ENCODE peak calls at places on chromosomes 13 and 19, in four cellular contexts. X is OCI-LY7, K is dorsolateral prefrontal cortex, M is HTR-8/SVneo. Z is an unnamed sample.

GRCh38 chr13:39874331-39875055 is 219.0 kb downstream of the COG6 start:
- DNase-seq in X (no peak), K (no peak), M (no peak), Z (no peak)

GRCh38 chr13:52164989-52165388 is 5.6 kb upstream of the NEK3 start:
- DNase-seq in X (no peak), K (no peak), M (no peak), Z (no peak)

GRCh38 chr13:43546260-43546659 is 240.5 kb downstream of the ENOX1 start:
- DNase-seq in X (no peak), K (no peak), M (no peak), Z (no peak)

GRCh38 chr19:40282920-40283319 is 2.2 kb downstream of the AKT2 start:
- DNase-seq in X (no peak), K (no peak), M (no peak), Z (no peak)

GRCh38 chr13:112693831-112694497 is 4.1 kb downstream of the ATP11A start:
- DNase-seq in X (no peak), K (no peak), M (no peak), Z (no peak)

GRCh38 chr19:37779139-37780035 is at the start of gene ZNF573:
- DNase-seq in X (peak), K (peak), M (peak), Z (peak)

GRCh38 chr19:54179921-54180452 is 7.0 kb upstream of the TMC4 start:
- DNase-seq in X (peak), K (no peak), M (no peak), Z (no peak)

GRCh38 chr13:114154476-114154875 is 22.1 kb upstream of the RASA3 start:
- DNase-seq in X (peak), K (no peak), M (no peak), Z (no peak)

GRCh38 chr13:111469450-111469849 is 149.0 kb downstream of the TEX29 start:
- DNase-seq in X (no peak), K (peak), M (no peak), Z (no peak)

GRCh38 chr19:13979224-13979623 is 26.9 kb downstream of the RFX1 start:
- DNase-seq in X (no peak), K (no peak), M (no peak), Z (no peak)

GRCh38 chr19:33302175-33302973 is at the start of gene CEBPA:
- DNase-seq in X (peak), K (peak), M (peak), Z (peak)

GRCh38 chr13:18978447-18978846 is 203.2 kb downstream of the TUBA3C start:
- DNase-seq in X (no peak), K (no peak), M (no peak), Z (no peak)

GRCh38 chr13:77425705-77426104 is 98.8 kb upstream of the MYCBP2 start:
- DNase-seq in X (no peak), K (no peak), M (no peak), Z (no peak)

Z was measured in HCT116.